ENCODE peak calls at places on chromosomes 7 and 10, in five cellular contexts. Y, S, C, O and U are unnamed samples.

GRCh38 chr7:142319970-142320369 is 62.1 kb upstream of the PRSS58 start:
- DNase-seq in C (no peak), S (no peak), O (peak; percentile 32), Y (peak; percentile 70), U (no peak)

GRCh38 chr7:47193003-47193402 is 388.9 kb downstream of the TNS3 start:
- DNase-seq in S (no peak), O (no peak), Y (no peak), C (no peak), U (no peak)

GRCh38 chr7:6012355-6013104 is 3.5 kb downstream of the AIMP2 start:
- DNase-seq in O (peak; percentile 80), C (no peak), Y (no peak), S (peak; percentile 66), U (no peak)

GRCh38 chr10:59960751-59961150 is 54.4 kb upstream of the CCDC6 start:
- DNase-seq in S (peak; percentile 78), Y (no peak), C (no peak), O (peak; percentile 85), U (no peak)

GRCh38 chr7:158572000-158572828 is 15.4 kb downstream of the PTPRN2 start:
- DNase-seq in O (peak; percentile 21), S (no peak), Y (no peak), C (no peak), U (no peak)

GRCh38 chr7:92448185-92448747 is 984 bp downstream of the GATAD1 start:
- DNase-seq in Y (no peak), O (peak; percentile 76), C (no peak), S (peak; percentile 80), U (no peak)

GRCh38 chr7:126026421-126027088 is 1096.9 kb upstream of the POT1 start:
- DNase-seq in O (no peak), C (no peak), Y (no peak), S (no peak), U (peak; percentile 29)

GRCh38 chr10:14219411-14219810 is 111.3 kb downstream of the FRMD4A start:
- DNase-seq in O (no peak), S (no peak), C (no peak), Y (no peak), U (no peak)

GRCh38 chr7:112205348-112206237 is 606 bp downstream of the DOCK4 start:
- DNase-seq in O (no peak), S (peak; percentile 83), Y (peak; percentile 64), C (peak; percentile 77), U (peak; percentile 72)

GRCh38 chr10:31836569-31837406 is 91.8 kb downstream of the ARHGAP12 start:
- DNase-seq in S (peak; percentile 48), C (no peak), O (peak; percentile 59), Y (peak; percentile 38), U (peak; percentile 2)

GRCh38 chr7:80826520-80827237 is 92.2 kb downstream of the SEMA3C start:
- DNase-seq in Y (no peak), O (no peak), C (no peak), S (no peak), U (no peak)

GRCh38 chr10:132850896-132851295 is 64.9 kb upstream of the NKX6-2 start:
- DNase-seq in O (no peak), C (no peak), Y (peak; percentile 34), S (no peak), U (no peak)

GRCh38 chr10:75466886-75467285 is 35.5 kb downstream of the LRMDA start:
- DNase-seq in Y (no peak), O (no peak), C (no peak), S (peak; percentile 43), U (no peak)

GRCh38 chr10:13517675-13518074 is 11.1 kb downstream of the BEND7 start:
- DNase-seq in O (no peak), Y (no peak), C (no peak), S (no peak), U (no peak)

GRCh38 chr7:116933465-116933864 is 19.8 kb upstream of the ST7 start:
- DNase-seq in O (peak; percentile 67), S (no peak), Y (no peak), C (no peak), U (no peak)

GRCh38 chr10:86592413-86592812 is 61.9 kb upstream of the OPN4 start:
- DNase-seq in O (peak; percentile 45), C (no peak), Y (peak; percentile 51), S (no peak), U (no peak)

GRCh38 chr7:141362580-141363435 is 188.4 kb upstream of the AGK start:
- DNase-seq in S (peak; percentile 75), C (no peak), O (peak; percentile 33), Y (no peak), U (no peak)

GRCh38 chr7:111872837-111873646 is 310.8 kb upstream of the IMMP2L start:
- DNase-seq in Y (no peak), S (no peak), O (no peak), C (no peak), U (no peak)

GRCh38 chr7:157271991-157272324 is 64.8 kb upstream of the DNAJB6 start:
- DNase-seq in C (no peak), O (no peak), S (peak; percentile 98), Y (no peak), U (no peak)

GRCh38 chr7:82810558-82811259 is 352.0 kb downstream of the PCLO start:
- DNase-seq in Y (no peak), O (peak; percentile 67), C (no peak), S (peak; percentile 69), U (peak; percentile 45)

GRCh38 chr7:12257582-12257981 is 46.5 kb downstream of the TMEM106B start:
- DNase-seq in Y (no peak), O (peak; percentile 34), C (no peak), S (peak; percentile 76), U (no peak)

GRCh38 chr10:519055-519715 is 170.3 kb downstream of the DIP2C start:
- DNase-seq in O (no peak), C (no peak), S (no peak), Y (no peak), U (no peak)

GRCh38 chr7:112726076-112726475 is 64.1 kb downstream of the TMEM168 start:
- DNase-seq in C (no peak), Y (no peak), S (no peak), O (no peak), U (no peak)

GRCh38 chr10:80186364-80187012 is 18.8 kb downstream of the ANXA11 start:
- DNase-seq in Y (no peak), O (peak; percentile 36), S (no peak), C (no peak), U (no peak)

GRCh38 chr10:76080406-76080805 is 649.0 kb downstream of the LRMDA start:
- DNase-seq in Y (no peak), O (no peak), C (no peak), S (peak; percentile 91), U (no peak)

GRCh38 chr7:103704701-103705100 is 258.7 kb upstream of the SLC26A5 start:
- DNase-seq in S (no peak), C (no peak), Y (no peak), O (no peak), U (no peak)

GRCh38 chr10:131644287-131644686 is 256.5 kb upstream of the PPP2R2D start:
- DNase-seq in O (no peak), Y (no peak), S (no peak), C (peak; percentile 41), U (no peak)

GRCh38 chr10:49056356-49056755 is 59.0 kb downstream of the VSTM4 start:
- DNase-seq in Y (no peak), S (peak; percentile 9), C (no peak), O (peak; percentile 4), U (no peak)

GRCh38 chr10:102413053-102413705 is 5.4 kb downstream of the PSD start:
- DNase-seq in S (no peak), O (no peak), C (no peak), Y (peak; percentile 64), U (no peak)

GRCh38 chr10:122113161-122113944 is 124.4 kb downstream of the TACC2 start:
- DNase-seq in Y (peak; percentile 71), C (peak; percentile 79), S (peak; percentile 86), O (peak; percentile 78), U (peak; percentile 15)

GRCh38 chr10:73413108-73413527 is 740 bp downstream of the ANXA7 start:
- DNase-seq in S (no peak), O (no peak), C (no peak), Y (peak; percentile 53), U (no peak)

DNA sequence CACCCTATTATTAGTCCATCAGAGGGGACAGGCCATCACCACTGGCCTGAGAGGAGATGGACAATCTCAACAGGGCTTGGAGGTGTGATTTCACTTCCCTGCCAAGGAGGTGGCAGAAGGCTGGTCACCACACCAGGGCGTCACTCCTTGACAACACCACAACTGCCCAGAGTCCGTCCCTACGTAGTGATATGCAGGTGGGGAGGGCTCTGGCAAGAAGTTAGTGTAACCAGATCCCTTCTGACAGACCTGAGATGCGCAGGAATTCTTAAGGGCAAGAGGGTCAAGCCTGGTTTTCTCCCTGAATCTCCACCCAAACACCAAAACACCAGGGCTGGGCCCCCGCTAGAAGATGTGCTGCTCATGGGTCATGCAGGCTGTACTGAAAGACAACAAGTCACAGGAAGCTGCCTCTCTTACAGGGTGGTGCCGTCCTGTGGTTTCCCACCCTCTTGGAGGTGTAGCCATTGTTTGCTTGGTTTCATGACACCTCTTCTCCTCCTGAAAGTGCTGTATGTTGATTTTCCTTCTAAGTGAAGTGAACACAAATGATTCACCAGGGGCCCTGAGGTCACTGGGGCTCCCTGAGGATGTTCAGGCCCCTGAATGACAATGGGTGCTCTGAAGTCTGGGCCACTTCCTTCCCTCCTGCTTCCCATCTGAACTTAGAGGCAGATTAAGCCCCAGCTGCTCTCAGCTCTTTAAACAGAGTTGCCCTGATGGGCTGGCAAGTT is 27.1 kb downstream of the ATXN7L1 start:
- DNase-seq in O (no peak), Y (peak; percentile 90), S (peak; percentile 46), C (no peak), U (no peak)
- H2AK5ac ChIP-seq in O (no peak overlapping the region), Y (no peak overlapping the region), S (no peak overlapping the region), C (peak overlapping the region; percentile 99), U (no peak overlapping the region)

GRCh38 chr10:114195079-114195478 is 15.9 kb downstream of the TDRD1 start:
- DNase-seq in S (peak; percentile 6), Y (no peak), C (no peak), O (no peak), U (no peak)
- H3K27ac ChIP-seq in S (no peak overlapping the region), Y (no peak overlapping the region), C (no peak overlapping the region), O (no peak overlapping the region), U (no peak overlapping the region)

GRCh38 chr10:108597031-108597430 is 1326.3 kb downstream of the XPNPEP1 start:
- DNase-seq in O (peak; percentile 35), Y (no peak), S (peak; percentile 28), C (no peak), U (no peak)

GRCh38 chr10:108598320-108598695 is 1325.0 kb downstream of the XPNPEP1 start:
- DNase-seq in C (peak; percentile 44), S (no peak), Y (peak; percentile 51), O (no peak), U (no peak)

GRCh38 chr10:108601856-108602255 is 1321.5 kb downstream of the XPNPEP1 start:
- DNase-seq in Y (no peak), C (no peak), O (no peak), S (peak; percentile 37), U (no peak)

GRCh38 chr10:108597657-108598319 is 1325.5 kb downstream of the XPNPEP1 start:
- DNase-seq in O (no peak), Y (peak; percentile 28), S (no peak), C (no peak), U (no peak)

GRCh38 chr10:108598831-108599230 is 1324.5 kb downstream of the XPNPEP1 start:
- DNase-seq in O (no peak), S (no peak), C (no peak), Y (no peak), U (no peak)
- H2BK12ac ChIP-seq in O (peak overlapping the region; percentile 78), S (no peak overlapping the region), C (no peak overlapping the region), Y (no peak overlapping the region), U (no peak overlapping the region)

DNA sequence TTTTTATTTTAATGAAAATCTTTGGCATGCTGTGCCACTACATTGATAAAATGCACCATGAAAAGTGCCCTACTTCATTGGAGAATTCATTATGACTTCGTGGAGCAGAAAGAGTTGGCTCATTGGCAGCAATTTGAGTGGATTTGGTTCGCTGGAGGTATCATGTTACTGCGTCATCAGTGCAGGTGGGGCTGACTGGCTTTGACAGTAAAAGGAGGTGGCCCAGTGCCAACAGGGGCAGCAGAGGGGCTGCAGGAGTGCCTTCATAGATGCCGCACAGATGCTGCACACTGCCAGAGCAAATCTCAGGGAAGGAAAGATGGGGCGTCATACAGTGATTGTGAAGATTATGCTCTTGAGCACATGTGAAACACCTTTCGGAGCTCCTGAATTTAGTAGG is 22.2 kb downstream of the FZD1 start:
- DNase-seq in Y (peak; percentile 44), C (no peak), O (no peak), S (no peak), U (no peak)
- H2AK5ac ChIP-seq in Y (no peak overlapping the region), C (no peak overlapping the region), O (no peak overlapping the region), S (no peak overlapping the region), U (no peak overlapping the region)